ENCODE peak calls at places on chromosomes 12 and 14, in four cellular contexts. One of them, this sample, is unnamed.

GRCh38 chr14:81427348-81428058 is 27.4 kb upstream of the STON2 start:
- DNase-seq in NCI-H2171: peak; percentile 20
- DNase-seq in IMR-90: no peak
- DNase-seq in stimulated activated CD8-positive, alpha-beta memory T cell treated with anti-CD3 and anti-CD28 coated beads, Interleukin-2, amount 100 ng/mL, for 1 hour: no peak
- DNase-seq in this sample: no peak

GRCh38 chr12:124679533-124680371 is 112.3 kb upstream of the NCOR2 start:
- DNase-seq in NCI-H2171: no peak
- DNase-seq in IMR-90: no peak
- DNase-seq in stimulated activated CD8-positive, alpha-beta memory T cell treated with anti-CD3 and anti-CD28 coated beads, Interleukin-2, amount 100 ng/mL, for 1 hour: no peak
- DNase-seq in this sample: peak; percentile 50

GRCh38 chr14:34051966-34052657 is 101.2 kb upstream of the EGLN3 start:
- DNase-seq in NCI-H2171: no peak
- DNase-seq in IMR-90: no peak
- DNase-seq in stimulated activated CD8-positive, alpha-beta memory T cell treated with anti-CD3 and anti-CD28 coated beads, Interleukin-2, amount 100 ng/mL, for 1 hour: no peak
- DNase-seq in this sample: no peak

GRCh38 chr12:58416211-58416610 is 474.8 kb downstream of the ATP23 start:
- DNase-seq in NCI-H2171: no peak
- DNase-seq in IMR-90: peak; percentile 88
- DNase-seq in stimulated activated CD8-positive, alpha-beta memory T cell treated with anti-CD3 and anti-CD28 coated beads, Interleukin-2, amount 100 ng/mL, for 1 hour: no peak
- DNase-seq in this sample: no peak

GRCh38 chr12:11886339-11886738 is 184.4 kb upstream of the BCL2L14 start:
- DNase-seq in NCI-H2171: no peak
- DNase-seq in IMR-90: no peak
- DNase-seq in stimulated activated CD8-positive, alpha-beta memory T cell treated with anti-CD3 and anti-CD28 coated beads, Interleukin-2, amount 100 ng/mL, for 1 hour: no peak
- DNase-seq in this sample: no peak

GRCh38 chr12:12734054-12734453 is 16.9 kb downstream of the CDKN1B start:
- DNase-seq in NCI-H2171: no peak
- DNase-seq in IMR-90: peak; percentile 66
- DNase-seq in stimulated activated CD8-positive, alpha-beta memory T cell treated with anti-CD3 and anti-CD28 coated beads, Interleukin-2, amount 100 ng/mL, for 1 hour: no peak
- DNase-seq in this sample: no peak

GRCh38 chr12:131003676-131004075 is 50.0 kb downstream of the ADGRD1 start:
- DNase-seq in NCI-H2171: no peak
- DNase-seq in IMR-90: no peak
- DNase-seq in stimulated activated CD8-positive, alpha-beta memory T cell treated with anti-CD3 and anti-CD28 coated beads, Interleukin-2, amount 100 ng/mL, for 1 hour: no peak
- DNase-seq in this sample: no peak

GRCh38 chr14:76154539-76155126 is 2.9 kb downstream of the GPATCH2L start:
- DNase-seq in NCI-H2171: no peak
- DNase-seq in IMR-90: no peak
- DNase-seq in stimulated activated CD8-positive, alpha-beta memory T cell treated with anti-CD3 and anti-CD28 coated beads, Interleukin-2, amount 100 ng/mL, for 1 hour: no peak
- DNase-seq in this sample: no peak

GRCh38 chr14:39974036-39974435 is 541.8 kb upstream of the FBXO33 start:
- DNase-seq in NCI-H2171: no peak
- DNase-seq in IMR-90: no peak
- DNase-seq in stimulated activated CD8-positive, alpha-beta memory T cell treated with anti-CD3 and anti-CD28 coated beads, Interleukin-2, amount 100 ng/mL, for 1 hour: no peak
- DNase-seq in this sample: no peak

GRCh38 chr12:15774819-15775218 is 14.4 kb downstream of the EPS8 start:
- DNase-seq in NCI-H2171: no peak
- DNase-seq in IMR-90: peak; percentile 51
- DNase-seq in stimulated activated CD8-positive, alpha-beta memory T cell treated with anti-CD3 and anti-CD28 coated beads, Interleukin-2, amount 100 ng/mL, for 1 hour: no peak
- DNase-seq in this sample: no peak

GRCh38 chr12:127594351-127594970 is 672.5 kb upstream of the TMEM132C start:
- DNase-seq in NCI-H2171: no peak
- DNase-seq in IMR-90: no peak
- DNase-seq in stimulated activated CD8-positive, alpha-beta memory T cell treated with anti-CD3 and anti-CD28 coated beads, Interleukin-2, amount 100 ng/mL, for 1 hour: no peak
- DNase-seq in this sample: no peak

GRCh38 chr12:70241845-70242244 is 1.4 kb upstream of the CNOT2 start:
- DNase-seq in NCI-H2171: no peak
- DNase-seq in IMR-90: no peak
- DNase-seq in stimulated activated CD8-positive, alpha-beta memory T cell treated with anti-CD3 and anti-CD28 coated beads, Interleukin-2, amount 100 ng/mL, for 1 hour: no peak
- DNase-seq in this sample: no peak

GRCh38 chr14:104563742-104564615 is 15.6 kb upstream of the C14orf180 start:
- DNase-seq in NCI-H2171: peak; percentile 24
- DNase-seq in IMR-90: peak; percentile 34
- DNase-seq in stimulated activated CD8-positive, alpha-beta memory T cell treated with anti-CD3 and anti-CD28 coated beads, Interleukin-2, amount 100 ng/mL, for 1 hour: peak; percentile 39
- DNase-seq in this sample: peak; percentile 37

GRCh38 chr14:102508774-102509743 is 517 bp downstream of the ANKRD9 start:
- DNase-seq in NCI-H2171: peak; percentile 16
- DNase-seq in IMR-90: peak; percentile 41
- DNase-seq in stimulated activated CD8-positive, alpha-beta memory T cell treated with anti-CD3 and anti-CD28 coated beads, Interleukin-2, amount 100 ng/mL, for 1 hour: no peak
- DNase-seq in this sample: peak; percentile 29

GRCh38 chr14:102516531-102517411 is 7.2 kb upstream of the ANKRD9 start:
- DNase-seq in NCI-H2171: peak; percentile 45
- DNase-seq in IMR-90: no peak
- DNase-seq in stimulated activated CD8-positive, alpha-beta memory T cell treated with anti-CD3 and anti-CD28 coated beads, Interleukin-2, amount 100 ng/mL, for 1 hour: peak; percentile 42
- DNase-seq in this sample: peak; percentile 29

GRCh38 chr12:121300083-121300819 is 3.7 kb upstream of the CAMKK2 start:
- DNase-seq in NCI-H2171: no peak
- DNase-seq in IMR-90: no peak
- DNase-seq in stimulated activated CD8-positive, alpha-beta memory T cell treated with anti-CD3 and anti-CD28 coated beads, Interleukin-2, amount 100 ng/mL, for 1 hour: no peak
- DNase-seq in this sample: no peak

GRCh38 chr12:39294712-39295111 is 148.2 kb downstream of the KIF21A start:
- DNase-seq in NCI-H2171: no peak
- DNase-seq in IMR-90: no peak
- DNase-seq in stimulated activated CD8-positive, alpha-beta memory T cell treated with anti-CD3 and anti-CD28 coated beads, Interleukin-2, amount 100 ng/mL, for 1 hour: no peak
- DNase-seq in this sample: no peak

GRCh38 chr12:66279127-66279712 is 23.1 kb upstream of the HELB start:
- DNase-seq in NCI-H2171: peak; percentile 1
- DNase-seq in IMR-90: peak; percentile 22
- DNase-seq in stimulated activated CD8-positive, alpha-beta memory T cell treated with anti-CD3 and anti-CD28 coated beads, Interleukin-2, amount 100 ng/mL, for 1 hour: no peak
- DNase-seq in this sample: no peak

GRCh38 chr14:61396694-61397093 is 75.3 kb downstream of the PRKCH start:
- DNase-seq in NCI-H2171: no peak
- DNase-seq in IMR-90: no peak
- DNase-seq in stimulated activated CD8-positive, alpha-beta memory T cell treated with anti-CD3 and anti-CD28 coated beads, Interleukin-2, amount 100 ng/mL, for 1 hour: no peak
- DNase-seq in this sample: no peak

GRCh38 chr12:68491204-68491960 is 119.3 kb upstream of the RAP1B start:
- DNase-seq in NCI-H2171: no peak
- DNase-seq in IMR-90: no peak
- DNase-seq in stimulated activated CD8-positive, alpha-beta memory T cell treated with anti-CD3 and anti-CD28 coated beads, Interleukin-2, amount 100 ng/mL, for 1 hour: no peak
- DNase-seq in this sample: no peak

GRCh38 chr12:93790472-93791152 is 113.4 kb downstream of the CRADD start:
- DNase-seq in NCI-H2171: no peak
- DNase-seq in IMR-90: peak; percentile 89
- DNase-seq in stimulated activated CD8-positive, alpha-beta memory T cell treated with anti-CD3 and anti-CD28 coated beads, Interleukin-2, amount 100 ng/mL, for 1 hour: no peak
- DNase-seq in this sample: no peak